ENCODE peak calls at places on chromosomes 3 and 15, in seven cellular contexts. One of them, this sample, is unnamed.

GRCh38 chr3:133472242-133472641 is 72.4 kb downstream of the BFSP2 start:
- DNase-seq in SK-N-SH: no peak
- DNase-seq in HepG2: no peak
- DNase-seq in H1: no peak
- DNase-seq in GM12878: no peak
- DNase-seq in K562: no peak
- DNase-seq in HCT116: no peak
- DNase-seq in this sample: no peak

GRCh38 chr3:110767156-110767555 is 304.5 kb upstream of the NECTIN3 start:
- DNase-seq in K562: no peak
- DNase-seq in HepG2: no peak
- DNase-seq in SK-N-SH: no peak
- DNase-seq in H1: no peak
- DNase-seq in GM12878: no peak
- DNase-seq in HCT116: no peak
- DNase-seq in this sample: no peak

GRCh38 chr3:172836390-172836997 is 86.0 kb downstream of the ECT2 start:
- DNase-seq in HepG2: peak
- DNase-seq in SK-N-SH: peak
- DNase-seq in HCT116: peak
- DNase-seq in H1: no peak
- DNase-seq in GM12878: no peak
- DNase-seq in K562: peak
- DNase-seq in this sample: peak

GRCh38 chr15:83565553-83566159 is 88.3 kb upstream of the ADAMTSL3 start:
- DNase-seq in GM12878: no peak
- DNase-seq in HepG2: peak
- DNase-seq in K562: peak
- DNase-seq in SK-N-SH: peak
- DNase-seq in HCT116: peak
- DNase-seq in H1: no peak
- DNase-seq in this sample: peak

GRCh38 chr3:171417813-171418212 is 42.4 kb downstream of the TNIK start:
- DNase-seq in K562: no peak
- DNase-seq in HCT116: no peak
- DNase-seq in HepG2: peak
- DNase-seq in SK-N-SH: no peak
- DNase-seq in H1: no peak
- DNase-seq in GM12878: no peak
- DNase-seq in this sample: no peak

GRCh38 chr15:60555291-60555690 is 76.3 kb upstream of the ICE2 start:
- DNase-seq in SK-N-SH: no peak
- DNase-seq in H1: no peak
- DNase-seq in K562: no peak
- DNase-seq in HCT116: no peak
- DNase-seq in HepG2: no peak
- DNase-seq in GM12878: no peak
- DNase-seq in this sample: no peak

GRCh38 chr15:91257755-91258435 is 157.8 kb downstream of the SV2B start:
- DNase-seq in GM12878: no peak
- DNase-seq in HepG2: no peak
- DNase-seq in K562: no peak
- DNase-seq in H1: no peak
- DNase-seq in SK-N-SH: no peak
- DNase-seq in HCT116: no peak
- DNase-seq in this sample: no peak

GRCh38 chr3:60696559-60697125 is 554.6 kb downstream of the FHIT start:
- DNase-seq in HepG2: no peak
- DNase-seq in HCT116: no peak
- DNase-seq in SK-N-SH: no peak
- DNase-seq in GM12878: no peak
- DNase-seq in K562: no peak
- DNase-seq in H1: no peak
- DNase-seq in this sample: no peak

GRCh38 chr3:71659758-71660666 is 65.2 kb downstream of the EIF4E3 start:
- DNase-seq in K562: no peak
- DNase-seq in HCT116: no peak
- DNase-seq in GM12878: no peak
- DNase-seq in H1: no peak
- DNase-seq in HepG2: no peak
- DNase-seq in SK-N-SH: no peak
- DNase-seq in this sample: no peak

GRCh38 chr15:75776075-75776443 is 63.4 kb upstream of the CSPG4 start:
- DNase-seq in K562: peak
- DNase-seq in SK-N-SH: no peak
- DNase-seq in GM12878: no peak
- DNase-seq in HepG2: peak
- DNase-seq in HCT116: peak
- DNase-seq in H1: no peak
- DNase-seq in this sample: no peak

GRCh38 chr3:144586382-144586781 is 614.8 kb downstream of the DIPK2A start:
- DNase-seq in H1: no peak
- DNase-seq in SK-N-SH: no peak
- DNase-seq in K562: no peak
- DNase-seq in GM12878: no peak
- DNase-seq in HepG2: peak
- DNase-seq in HCT116: no peak
- DNase-seq in this sample: peak

GRCh38 chr3:50156991-50157493 is 1.9 kb downstream of the SEMA3F start:
- DNase-seq in K562: peak
- DNase-seq in GM12878: no peak
- DNase-seq in HCT116: no peak
- DNase-seq in SK-N-SH: no peak
- DNase-seq in HepG2: no peak
- DNase-seq in H1: no peak
- DNase-seq in this sample: peak

GRCh38 chr3:190807719-190808375 is 54.6 kb downstream of the GMNC start:
- DNase-seq in H1: no peak
- DNase-seq in K562: no peak
- DNase-seq in HCT116: no peak
- DNase-seq in GM12878: no peak
- DNase-seq in HepG2: peak
- DNase-seq in SK-N-SH: no peak
- DNase-seq in this sample: peak

GRCh38 chr15:98720577-98720976 is 72.2 kb downstream of the IGF1R start:
- DNase-seq in SK-N-SH: no peak
- DNase-seq in HepG2: no peak
- DNase-seq in GM12878: no peak
- DNase-seq in K562: no peak
- DNase-seq in H1: no peak
- DNase-seq in HCT116: no peak
- DNase-seq in this sample: no peak

GRCh38 chr3:139448104-139448503 is 28.2 kb downstream of the RBP2 start:
- DNase-seq in HCT116: no peak
- DNase-seq in HepG2: no peak
- DNase-seq in H1: no peak
- DNase-seq in K562: no peak
- DNase-seq in GM12878: no peak
- DNase-seq in SK-N-SH: no peak
- DNase-seq in this sample: no peak

GRCh38 chr15:51782357-51782896 is 31.0 kb downstream of the TMOD2 start:
- DNase-seq in K562: peak
- DNase-seq in GM12878: no peak
- DNase-seq in H1: no peak
- DNase-seq in HCT116: peak
- DNase-seq in SK-N-SH: peak
- DNase-seq in HepG2: no peak
- DNase-seq in this sample: no peak

GRCh38 chr3:141410408-141410807 is 42.1 kb downstream of the ZBTB38 start:
- DNase-seq in HepG2: no peak
- DNase-seq in HCT116: no peak
- DNase-seq in SK-N-SH: no peak
- DNase-seq in H1: no peak
- DNase-seq in K562: no peak
- DNase-seq in GM12878: no peak
- DNase-seq in this sample: no peak

GRCh38 chr3:160221019-160221418 is 4.2 kb upstream of the C3orf80 start:
- DNase-seq in SK-N-SH: no peak
- DNase-seq in HepG2: no peak
- DNase-seq in H1: no peak
- DNase-seq in HCT116: no peak
- DNase-seq in GM12878: no peak
- DNase-seq in K562: no peak
- DNase-seq in this sample: no peak

GRCh38 chr3:186095584-186096061 is 13.3 kb downstream of the ETV5 start:
- DNase-seq in H1: no peak
- DNase-seq in HepG2: peak
- DNase-seq in SK-N-SH: no peak
- DNase-seq in HCT116: no peak
- DNase-seq in GM12878: no peak
- DNase-seq in K562: no peak
- DNase-seq in this sample: no peak

GRCh38 chr3:108473711-108474110 is 36.7 kb downstream of the MYH15 start:
- DNase-seq in K562: no peak
- DNase-seq in HepG2: no peak
- DNase-seq in HCT116: no peak
- DNase-seq in H1: no peak
- DNase-seq in SK-N-SH: no peak
- DNase-seq in GM12878: no peak
- DNase-seq in this sample: no peak

GRCh38 chr3:48018841-48019240 is 2.6 kb upstream of the MAP4 start:
- DNase-seq in K562: no peak
- DNase-seq in HCT116: no peak
- DNase-seq in HepG2: peak
- DNase-seq in GM12878: no peak
- DNase-seq in SK-N-SH: no peak
- DNase-seq in H1: no peak
- DNase-seq in this sample: no peak

GRCh38 chr3:54783611-54784010 is 144.2 kb downstream of the LRTM1 start:
- DNase-seq in H1: no peak
- DNase-seq in HepG2: no peak
- DNase-seq in SK-N-SH: no peak
- DNase-seq in GM12878: no peak
- DNase-seq in HCT116: no peak
- DNase-seq in K562: no peak
- DNase-seq in this sample: no peak
- TF ChIP-seq JUND in H1: no peak
- TF ChIP-seq JUND in HepG2: no peak
- TF ChIP-seq JUND in SK-N-SH: no peak
- TF ChIP-seq JUND in GM12878: no peak
- TF ChIP-seq JUND in HCT116: no peak
- TF ChIP-seq JUND in K562: no peak
- TF ChIP-seq JUND in this sample: no peak

GRCh38 chr15:44718927-44719292 is 7.6 kb downstream of the B2M start:
- DNase-seq in SK-N-SH: no peak
- DNase-seq in GM12878: no peak
- DNase-seq in HepG2: no peak
- DNase-seq in H1: no peak
- DNase-seq in K562: no peak
- DNase-seq in HCT116: no peak
- DNase-seq in this sample: no peak

GRCh38 chr15:44718180-44718926 is 7.0 kb downstream of the B2M start:
- DNase-seq in SK-N-SH: no peak
- DNase-seq in H1: no peak
- DNase-seq in GM12878: no peak
- DNase-seq in K562: no peak
- DNase-seq in HCT116: no peak
- DNase-seq in HepG2: no peak
- DNase-seq in this sample: no peak

GRCh38 chr15:44719293-44719999 is 8.1 kb downstream of the B2M start:
- DNase-seq in GM12878: peak
- DNase-seq in HCT116: no peak
- DNase-seq in SK-N-SH: no peak
- DNase-seq in HepG2: peak
- DNase-seq in H1: no peak
- DNase-seq in K562: no peak
- DNase-seq in this sample: peak

GRCh38 chr15:44722011-44722410 is 10.7 kb downstream of the B2M start:
- DNase-seq in SK-N-SH: no peak
- DNase-seq in GM12878: peak
- DNase-seq in HepG2: no peak
- DNase-seq in K562: no peak
- DNase-seq in HCT116: no peak
- DNase-seq in H1: no peak
- DNase-seq in this sample: no peak

DNA sequence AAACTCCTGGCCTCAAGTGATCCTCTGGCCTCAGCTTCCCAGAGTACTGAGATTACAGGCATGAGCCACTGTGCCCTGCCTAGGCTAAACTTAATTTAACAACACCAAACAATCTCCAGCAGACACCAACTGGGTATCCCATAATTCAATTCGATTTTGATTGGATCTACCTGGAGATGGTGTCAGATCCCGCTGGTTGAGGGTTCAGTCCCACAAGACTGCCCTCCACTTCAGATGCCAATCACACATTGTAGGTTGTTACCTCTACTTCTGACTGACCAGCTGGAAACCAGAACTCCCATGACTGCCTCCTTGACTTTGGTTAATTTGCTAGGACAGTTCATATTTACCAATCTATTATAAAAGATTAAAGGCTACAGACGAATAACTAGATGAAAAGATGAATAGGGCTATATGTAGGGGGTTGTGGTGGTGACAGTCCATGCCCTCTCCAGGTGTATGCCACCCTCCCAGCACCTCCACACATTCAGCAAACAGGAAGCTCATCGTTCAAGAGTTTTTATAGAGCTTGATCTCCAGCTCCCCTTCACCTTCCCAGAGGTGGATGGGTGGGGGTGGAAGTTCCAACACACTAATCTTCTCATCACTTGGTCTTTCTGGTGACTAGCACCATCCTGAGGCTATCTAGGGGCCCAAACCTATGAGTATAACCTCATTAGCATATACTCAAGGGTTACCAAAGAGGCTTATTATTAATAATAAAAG is 9.3 kb downstream of the B2M start:
- DNase-seq in SK-N-SH: no peak
- DNase-seq in HepG2: no peak
- DNase-seq in GM12878: no peak
- DNase-seq in HCT116: no peak
- DNase-seq in K562: no peak
- DNase-seq in H1: no peak
- DNase-seq in this sample: no peak
- TF ChIP-seq JUND in SK-N-SH: no peak
- TF ChIP-seq JUND in HepG2: no peak
- TF ChIP-seq JUND in GM12878: no peak
- TF ChIP-seq JUND in HCT116: no peak
- TF ChIP-seq JUND in K562: no peak
- TF ChIP-seq JUND in H1: no peak
- TF ChIP-seq JUND in this sample: no peak

GRCh38 chr3:146543461-146544012 is 870 bp downstream of the PLSCR1 start:
- DNase-seq in SK-N-SH: no peak
- DNase-seq in HCT116: no peak
- DNase-seq in GM12878: no peak
- DNase-seq in HepG2: no peak
- DNase-seq in H1: no peak
- DNase-seq in K562: peak
- DNase-seq in this sample: no peak
- TF ChIP-seq JUND in SK-N-SH: no peak
- TF ChIP-seq JUND in HCT116: no peak
- TF ChIP-seq JUND in GM12878: no peak
- TF ChIP-seq JUND in HepG2: no peak
- TF ChIP-seq JUND in H1: no peak
- TF ChIP-seq JUND in K562: no peak
- TF ChIP-seq JUND in this sample: no peak

DNA sequence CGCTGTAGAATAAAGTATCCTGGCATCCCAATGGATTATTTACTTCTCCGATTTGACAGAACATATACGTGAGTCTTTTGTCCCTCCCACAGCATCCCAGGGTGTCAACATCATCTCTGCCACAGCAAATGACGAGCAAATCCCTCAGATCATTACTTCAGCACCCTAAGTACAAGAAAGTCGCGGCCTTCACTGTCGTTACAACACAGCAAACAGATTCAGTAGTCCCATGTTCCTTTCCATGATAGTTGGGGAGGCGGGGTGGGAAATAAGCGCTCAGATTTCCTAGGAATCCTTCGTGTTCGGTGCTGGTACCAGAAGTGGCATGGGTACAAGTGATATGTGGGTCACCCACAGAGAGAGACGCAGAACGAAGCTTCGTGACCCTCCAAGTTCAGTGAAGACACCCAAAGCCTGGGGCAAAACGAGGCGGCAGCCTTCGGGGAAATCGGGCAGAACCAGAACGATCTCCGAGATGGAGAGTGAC is 741 bp downstream of the TTBK2 start:
- DNase-seq in K562: peak
- DNase-seq in GM12878: no peak
- DNase-seq in H1: no peak
- DNase-seq in SK-N-SH: peak
- DNase-seq in HCT116: no peak
- DNase-seq in HepG2: peak
- DNase-seq in this sample: peak
- TF ChIP-seq JUND in K562: no peak
- TF ChIP-seq JUND in GM12878: no peak
- TF ChIP-seq JUND in H1: no peak
- TF ChIP-seq JUND in SK-N-SH: no peak
- TF ChIP-seq JUND in HCT116: no peak
- TF ChIP-seq JUND in HepG2: peak
- TF ChIP-seq JUND in this sample: no peak